ENCODE peak calls at places on chromosomes 13 and 19, in eight cellular contexts. One of them, this sample, is unnamed. For H3K4me1, the result is how much of the 10 kb centered on the place peaks cover.

GRCh38 chr13:111510502-111511218 is 190.2 kb downstream of the TEX29 start:
- DNase-seq in breast epithelium: no peak
- DNase-seq in CD8-positive, alpha-beta T cell: no peak
- DNase-seq in heart right ventricle: no peak
- DNase-seq in left ventricle myocardium inferior: no peak
- DNase-seq in A549: no peak
- DNase-seq in HCT116: no peak
- DNase-seq in psoas muscle: no peak
- DNase-seq in this sample: no peak

GRCh38 chr19:3982701-3983541 is 2.3 kb downstream of the EEF2 start:
- DNase-seq in HCT116: no peak
- DNase-seq in CD8-positive, alpha-beta T cell: no peak
- DNase-seq in breast epithelium: peak
- DNase-seq in A549: no peak
- DNase-seq in heart right ventricle: no peak
- DNase-seq in psoas muscle: peak
- DNase-seq in left ventricle myocardium inferior: no peak
- DNase-seq in this sample: peak

GRCh38 chr13:24228852-24229458 is 68.4 kb downstream of the SPATA13 start:
- DNase-seq in breast epithelium: no peak
- DNase-seq in psoas muscle: no peak
- DNase-seq in A549: peak
- DNase-seq in HCT116: peak
- DNase-seq in heart right ventricle: no peak
- DNase-seq in CD8-positive, alpha-beta T cell: no peak
- DNase-seq in left ventricle myocardium inferior: no peak
- DNase-seq in this sample: no peak

GRCh38 chr13:112990783-112991182 is 21.8 kb downstream of the MCF2L start:
- DNase-seq in breast epithelium: peak
- DNase-seq in psoas muscle: no peak
- DNase-seq in CD8-positive, alpha-beta T cell: no peak
- DNase-seq in heart right ventricle: no peak
- DNase-seq in A549: no peak
- DNase-seq in HCT116: no peak
- DNase-seq in left ventricle myocardium inferior: no peak
- DNase-seq in this sample: no peak

GRCh38 chr13:57634829-57635165 is 3.3 kb downstream of the PCDH17 start:
- DNase-seq in A549: no peak
- DNase-seq in CD8-positive, alpha-beta T cell: no peak
- DNase-seq in breast epithelium: no peak
- DNase-seq in psoas muscle: peak
- DNase-seq in heart right ventricle: peak
- DNase-seq in left ventricle myocardium inferior: no peak
- DNase-seq in HCT116: no peak
- DNase-seq in this sample: peak

GRCh38 chr13:93476175-93476574 is 249.6 kb downstream of the GPC6 start:
- DNase-seq in psoas muscle: no peak
- DNase-seq in left ventricle myocardium inferior: no peak
- DNase-seq in HCT116: no peak
- DNase-seq in heart right ventricle: no peak
- DNase-seq in A549: no peak
- DNase-seq in breast epithelium: no peak
- DNase-seq in CD8-positive, alpha-beta T cell: no peak
- DNase-seq in this sample: no peak

GRCh38 chr13:52010890-52011689 is at the start of gene ATP7B:
- DNase-seq in psoas muscle: peak
- DNase-seq in HCT116: no peak
- DNase-seq in breast epithelium: no peak
- DNase-seq in left ventricle myocardium inferior: no peak
- DNase-seq in heart right ventricle: peak
- DNase-seq in CD8-positive, alpha-beta T cell: peak
- DNase-seq in A549: peak
- DNase-seq in this sample: peak

GRCh38 chr13:23586336-23586735 is 16.1 kb downstream of the TNFRSF19 start:
- DNase-seq in A549: no peak
- DNase-seq in HCT116: no peak
- DNase-seq in psoas muscle: no peak
- DNase-seq in heart right ventricle: no peak
- DNase-seq in left ventricle myocardium inferior: no peak
- DNase-seq in CD8-positive, alpha-beta T cell: no peak
- DNase-seq in breast epithelium: no peak
- DNase-seq in this sample: no peak

GRCh38 chr19:44757057-44757734 is 8.7 kb downstream of the BCL3 start:
- DNase-seq in psoas muscle: peak
- DNase-seq in left ventricle myocardium inferior: peak
- DNase-seq in breast epithelium: no peak
- DNase-seq in HCT116: no peak
- DNase-seq in CD8-positive, alpha-beta T cell: no peak
- DNase-seq in heart right ventricle: peak
- DNase-seq in A549: no peak
- DNase-seq in this sample: peak

GRCh38 chr13:27923794-27924528 is 4.2 kb downstream of the PDX1 start:
- DNase-seq in A549: no peak
- DNase-seq in HCT116: no peak
- DNase-seq in psoas muscle: no peak
- DNase-seq in breast epithelium: no peak
- DNase-seq in left ventricle myocardium inferior: no peak
- DNase-seq in heart right ventricle: no peak
- DNase-seq in CD8-positive, alpha-beta T cell: no peak
- DNase-seq in this sample: no peak

GRCh38 chr13:35923347-35923746 is 207.8 kb downstream of the DCLK1 start:
- DNase-seq in heart right ventricle: peak
- DNase-seq in breast epithelium: no peak
- DNase-seq in left ventricle myocardium inferior: peak
- DNase-seq in A549: peak
- DNase-seq in CD8-positive, alpha-beta T cell: no peak
- DNase-seq in HCT116: peak
- DNase-seq in psoas muscle: no peak
- DNase-seq in this sample: no peak

GRCh38 chr13:90947976-90948375 is 399.5 kb upstream of the MIR17HG start:
- DNase-seq in HCT116: no peak
- DNase-seq in psoas muscle: no peak
- DNase-seq in left ventricle myocardium inferior: no peak
- DNase-seq in heart right ventricle: no peak
- DNase-seq in A549: no peak
- DNase-seq in CD8-positive, alpha-beta T cell: no peak
- DNase-seq in breast epithelium: no peak
- DNase-seq in this sample: no peak

GRCh38 chr13:52162279-52163101 is 3.1 kb upstream of the NEK3 start:
- DNase-seq in CD8-positive, alpha-beta T cell: no peak
- DNase-seq in HCT116: peak
- DNase-seq in heart right ventricle: no peak
- DNase-seq in left ventricle myocardium inferior: no peak
- DNase-seq in A549: no peak
- DNase-seq in psoas muscle: no peak
- DNase-seq in breast epithelium: no peak
- DNase-seq in this sample: no peak

GRCh38 chr13:74681891-74682290 is 547.7 kb upstream of the KLF12 start:
- DNase-seq in HCT116: no peak
- DNase-seq in heart right ventricle: no peak
- DNase-seq in psoas muscle: no peak
- DNase-seq in left ventricle myocardium inferior: no peak
- DNase-seq in breast epithelium: no peak
- DNase-seq in A549: no peak
- DNase-seq in CD8-positive, alpha-beta T cell: no peak
- DNase-seq in this sample: no peak

GRCh38 chr13:74687452-74688180 is 553.4 kb upstream of the KLF12 start:
- DNase-seq in psoas muscle: no peak
- DNase-seq in A549: no peak
- DNase-seq in breast epithelium: no peak
- DNase-seq in CD8-positive, alpha-beta T cell: no peak
- DNase-seq in heart right ventricle: no peak
- DNase-seq in HCT116: no peak
- DNase-seq in left ventricle myocardium inferior: no peak
- DNase-seq in this sample: peak

GRCh38 chr13:74678308-74678958 is 544.2 kb upstream of the KLF12 start:
- DNase-seq in CD8-positive, alpha-beta T cell: no peak
- DNase-seq in A549: no peak
- DNase-seq in left ventricle myocardium inferior: no peak
- DNase-seq in breast epithelium: no peak
- DNase-seq in heart right ventricle: no peak
- DNase-seq in HCT116: no peak
- DNase-seq in psoas muscle: no peak
- DNase-seq in this sample: no peak

DNA sequence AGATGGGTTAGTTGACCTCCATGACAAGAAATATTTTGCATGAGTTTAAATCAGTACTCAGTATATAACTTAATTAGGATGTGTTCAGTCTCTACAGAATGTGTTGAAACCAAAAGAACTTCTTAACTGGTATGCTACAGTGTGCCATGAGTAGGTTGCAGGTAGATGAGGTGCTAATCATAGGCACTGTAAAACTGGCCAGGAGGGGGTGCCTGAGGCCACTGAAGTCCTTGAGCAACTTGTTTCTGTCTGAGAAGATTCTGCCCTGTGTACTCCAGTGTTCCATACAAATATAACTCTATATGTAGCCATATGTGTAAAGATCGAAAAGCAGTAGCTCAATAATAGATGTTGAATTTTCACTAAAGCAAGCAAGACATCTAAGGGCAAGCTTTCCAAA is 549.2 kb upstream of the KLF12 start:
- DNase-seq in A549: no peak
- DNase-seq in left ventricle myocardium inferior: no peak
- DNase-seq in HCT116: no peak
- DNase-seq in heart right ventricle: no peak
- DNase-seq in CD8-positive, alpha-beta T cell: no peak
- DNase-seq in psoas muscle: no peak
- DNase-seq in breast epithelium: no peak
- DNase-seq in this sample: no peak
- TF ChIP-seq CTCF in A549: no peak
- TF ChIP-seq CTCF in left ventricle myocardium inferior: no peak
- TF ChIP-seq CTCF in HCT116: no peak
- TF ChIP-seq CTCF in heart right ventricle: no peak
- TF ChIP-seq CTCF in CD8-positive, alpha-beta T cell: no peak
- TF ChIP-seq CTCF in psoas muscle: no peak
- TF ChIP-seq CTCF in breast epithelium: no peak
- TF ChIP-seq CTCF in this sample: no peak

GRCh38 chr13:73914119-73914518 is 220.1 kb downstream of the KLF12 start:
- DNase-seq in HCT116: no peak
- DNase-seq in CD8-positive, alpha-beta T cell: no peak
- DNase-seq in psoas muscle: no peak
- DNase-seq in breast epithelium: no peak
- DNase-seq in A549: no peak
- DNase-seq in heart right ventricle: no peak
- DNase-seq in left ventricle myocardium inferior: no peak
- DNase-seq in this sample: peak

GRCh38 chr13:73913043-73913740 is 221.0 kb downstream of the KLF12 start:
- DNase-seq in left ventricle myocardium inferior: no peak
- DNase-seq in psoas muscle: no peak
- DNase-seq in heart right ventricle: no peak
- DNase-seq in A549: no peak
- DNase-seq in HCT116: no peak
- DNase-seq in CD8-positive, alpha-beta T cell: no peak
- DNase-seq in breast epithelium: no peak
- DNase-seq in this sample: no peak

GRCh38 chr13:73910733-73911132 is 223.5 kb downstream of the KLF12 start:
- DNase-seq in breast epithelium: no peak
- DNase-seq in psoas muscle: no peak
- DNase-seq in HCT116: no peak
- DNase-seq in heart right ventricle: no peak
- DNase-seq in CD8-positive, alpha-beta T cell: no peak
- DNase-seq in left ventricle myocardium inferior: no peak
- DNase-seq in A549: no peak
- DNase-seq in this sample: no peak

GRCh38 chr13:73903561-73903960 is 230.6 kb downstream of the KLF12 start:
- DNase-seq in HCT116: no peak
- DNase-seq in breast epithelium: no peak
- DNase-seq in A549: no peak
- DNase-seq in psoas muscle: no peak
- DNase-seq in left ventricle myocardium inferior: no peak
- DNase-seq in CD8-positive, alpha-beta T cell: no peak
- DNase-seq in heart right ventricle: no peak
- DNase-seq in this sample: no peak

GRCh38 chr13:73908809-73909208 is 225.4 kb downstream of the KLF12 start:
- DNase-seq in A549: no peak
- DNase-seq in heart right ventricle: no peak
- DNase-seq in breast epithelium: no peak
- DNase-seq in psoas muscle: no peak
- DNase-seq in left ventricle myocardium inferior: no peak
- DNase-seq in CD8-positive, alpha-beta T cell: no peak
- DNase-seq in HCT116: no peak
- DNase-seq in this sample: no peak
- H3K4me1 ChIP-seq in A549: under half
- H3K4me1 ChIP-seq in heart right ventricle: under half
- H3K4me1 ChIP-seq in breast epithelium: under half
- H3K4me1 ChIP-seq in psoas muscle: under half
- H3K4me1 ChIP-seq in left ventricle myocardium inferior: under half
- H3K4me1 ChIP-seq in CD8-positive, alpha-beta T cell: under half
- H3K4me1 ChIP-seq in HCT116: under half
- H3K4me1 ChIP-seq in this sample: under half

GRCh38 chr19:17513801-17514200 is 2.4 kb downstream of the PGLS start:
- DNase-seq in heart right ventricle: no peak
- DNase-seq in left ventricle myocardium inferior: no peak
- DNase-seq in psoas muscle: no peak
- DNase-seq in A549: no peak
- DNase-seq in HCT116: no peak
- DNase-seq in CD8-positive, alpha-beta T cell: no peak
- DNase-seq in breast epithelium: no peak
- DNase-seq in this sample: no peak
- H3K27ac ChIP-seq in heart right ventricle: no peak
- H3K27ac ChIP-seq in left ventricle myocardium inferior: no peak
- H3K27ac ChIP-seq in psoas muscle: no peak
- H3K27ac ChIP-seq in A549: no peak
- H3K27ac ChIP-seq in HCT116: peak
- H3K27ac ChIP-seq in CD8-positive, alpha-beta T cell: no peak
- H3K27ac ChIP-seq in breast epithelium: peak
- H3K27ac ChIP-seq in this sample: no peak

GRCh38 chr19:46600393-46601317 is 475 bp upstream of the CALM3 start:
- DNase-seq in breast epithelium: peak
- DNase-seq in A549: peak
- DNase-seq in CD8-positive, alpha-beta T cell: peak
- DNase-seq in left ventricle myocardium inferior: peak
- DNase-seq in psoas muscle: peak
- DNase-seq in HCT116: peak
- DNase-seq in heart right ventricle: peak
- DNase-seq in this sample: peak
- TF ChIP-seq CTCF in breast epithelium: peak
- TF ChIP-seq CTCF in A549: no peak
- TF ChIP-seq CTCF in CD8-positive, alpha-beta T cell: no peak
- TF ChIP-seq CTCF in left ventricle myocardium inferior: no peak
- TF ChIP-seq CTCF in psoas muscle: no peak
- TF ChIP-seq CTCF in HCT116: no peak
- TF ChIP-seq CTCF in heart right ventricle: no peak
- TF ChIP-seq CTCF in this sample: no peak

GRCh38 chr19:10752913-10753285 is 35.0 kb downstream of the DNM2 start:
- DNase-seq in heart right ventricle: no peak
- DNase-seq in CD8-positive, alpha-beta T cell: no peak
- DNase-seq in breast epithelium: no peak
- DNase-seq in HCT116: no peak
- DNase-seq in left ventricle myocardium inferior: no peak
- DNase-seq in psoas muscle: no peak
- DNase-seq in A549: no peak
- DNase-seq in this sample: no peak
- H3K4me1 ChIP-seq in heart right ventricle: under half
- H3K4me1 ChIP-seq in CD8-positive, alpha-beta T cell: half or more
- H3K4me1 ChIP-seq in breast epithelium: under half
- H3K4me1 ChIP-seq in HCT116: under half
- H3K4me1 ChIP-seq in left ventricle myocardium inferior: half or more
- H3K4me1 ChIP-seq in psoas muscle: under half
- H3K4me1 ChIP-seq in A549: under half
- H3K4me1 ChIP-seq in this sample: half or more

GRCh38 chr19:45876161-45876410 is 9.9 kb downstream of the IRF2BP1 start:
- DNase-seq in HCT116: no peak
- DNase-seq in psoas muscle: no peak
- DNase-seq in heart right ventricle: no peak
- DNase-seq in CD8-positive, alpha-beta T cell: no peak
- DNase-seq in left ventricle myocardium inferior: no peak
- DNase-seq in A549: no peak
- DNase-seq in breast epithelium: no peak
- DNase-seq in this sample: no peak
- H3K27ac ChIP-seq in HCT116: no peak
- H3K27ac ChIP-seq in psoas muscle: no peak
- H3K27ac ChIP-seq in heart right ventricle: no peak
- H3K27ac ChIP-seq in CD8-positive, alpha-beta T cell: no peak
- H3K27ac ChIP-seq in left ventricle myocardium inferior: peak
- H3K27ac ChIP-seq in A549: peak
- H3K27ac ChIP-seq in breast epithelium: peak
- H3K27ac ChIP-seq in this sample: peak